ENCODE peak calls at places on chromosomes 11 and 22, in ten cellular contexts. M is pancreas, N is GM23248, T is psoas muscle, W is upper lobe of right lung, K is right cardiac atrium, B is thoracic aorta, J is substantia nigra, X is A549, I is HL-60. S is an unnamed sample.

GRCh38 chr11:95055273-95055897 is 6.2 kb downstream of the KDM4F start:
- DNase-seq in T (no peak), J (no peak), B (no peak), N (no peak), W (no peak), M (no peak), X (no peak), I (no peak), K (no peak), S (no peak)

GRCh38 chr11:69576069-69576782 is 64.7 kb upstream of the CCND1 start:
- DNase-seq in W (peak), N (no peak), I (no peak), X (no peak), T (no peak), K (no peak), J (no peak), B (no peak), M (no peak), S (peak)

GRCh38 chr11:15835705-15836411 is 520.5 kb downstream of the SOX6 start:
- DNase-seq in I (no peak), T (no peak), B (no peak), X (no peak), N (no peak), W (no peak), J (no peak), M (no peak), K (peak), S (no peak)

GRCh38 chr11:15158351-15159015 is 43.8 kb downstream of the INSC start:
- DNase-seq in M (no peak), W (no peak), J (no peak), B (no peak), N (peak), X (no peak), K (no peak), T (no peak), I (no peak), S (no peak)

GRCh38 chr11:60343094-60343704 is 16.1 kb downstream of the MS4A6E start:
- DNase-seq in I (no peak), M (no peak), W (no peak), X (peak), J (no peak), N (peak), B (no peak), K (no peak), T (no peak), S (no peak)

GRCh38 chr11:2208691-2209369 is 37.2 kb upstream of the TH start:
- DNase-seq in X (no peak), N (no peak), M (peak), I (no peak), J (no peak), T (peak), B (no peak), K (no peak), W (peak), S (no peak)

GRCh38 chr11:47308050-47308823 is 38.3 kb downstream of the MADD start:
- DNase-seq in W (no peak), I (no peak), T (no peak), M (no peak), N (no peak), B (no peak), K (no peak), X (no peak), J (no peak), S (no peak)

GRCh38 chr22:21780259-21780658 is 44.7 kb upstream of the YPEL1 start:
- DNase-seq in K (no peak), X (no peak), T (no peak), B (no peak), I (no peak), M (no peak), W (no peak), J (no peak), N (no peak), S (no peak)

GRCh38 chr11:534592-535518 is 521 bp downstream of the HRAS start:
- DNase-seq in K (no peak), B (no peak), W (peak), I (peak), T (peak), N (peak), J (no peak), M (peak), X (peak), S (no peak)

GRCh38 chr11:74650498-74650897 is 58.1 kb downstream of the POLD3 start:
- DNase-seq in B (no peak), M (no peak), T (peak), X (no peak), N (peak), I (no peak), W (no peak), J (no peak), K (no peak), S (no peak)

GRCh38 chr22:46239261-46240048 is 10.6 kb downstream of the CDPF1 start:
- DNase-seq in T (no peak), W (no peak), K (no peak), M (no peak), N (no peak), I (no peak), X (no peak), J (no peak), B (no peak), S (no peak)

GRCh38 chr22:50017701-50018224 is 5.2 kb upstream of the IL17REL start:
- DNase-seq in K (no peak), W (no peak), M (no peak), J (no peak), I (no peak), B (no peak), T (no peak), N (no peak), X (no peak), S (no peak)

GRCh38 chr11:91932151-91932821 is 292.3 kb upstream of the FAT3 start:
- DNase-seq in K (no peak), M (no peak), B (no peak), T (no peak), J (no peak), X (no peak), N (peak), W (no peak), I (no peak), S (no peak)

GRCh38 chr11:115580927-115581680 is 76.9 kb upstream of the CADM1 start:
- DNase-seq in K (peak), J (no peak), T (no peak), N (no peak), M (no peak), B (no peak), W (no peak), I (no peak), X (no peak), S (no peak)
- H3K27ac ChIP-seq in K (no peak), J (no peak), T (no peak), N (no peak), M (no peak), B (no peak), W (no peak), I (no peak), X (no peak), S (no peak)

GRCh38 chr22:41526802-41527799 is 17.2 kb downstream of the POLR3H start:
- DNase-seq in N (peak), B (no peak), M (peak), X (peak), T (peak), J (no peak), K (no peak), W (no peak), I (no peak), S (peak)
- H3K27ac ChIP-seq in N (no peak), B (peak), M (no peak), X (no peak), T (peak), J (peak), K (peak), W (peak), I (no peak), S (peak)

DNA sequence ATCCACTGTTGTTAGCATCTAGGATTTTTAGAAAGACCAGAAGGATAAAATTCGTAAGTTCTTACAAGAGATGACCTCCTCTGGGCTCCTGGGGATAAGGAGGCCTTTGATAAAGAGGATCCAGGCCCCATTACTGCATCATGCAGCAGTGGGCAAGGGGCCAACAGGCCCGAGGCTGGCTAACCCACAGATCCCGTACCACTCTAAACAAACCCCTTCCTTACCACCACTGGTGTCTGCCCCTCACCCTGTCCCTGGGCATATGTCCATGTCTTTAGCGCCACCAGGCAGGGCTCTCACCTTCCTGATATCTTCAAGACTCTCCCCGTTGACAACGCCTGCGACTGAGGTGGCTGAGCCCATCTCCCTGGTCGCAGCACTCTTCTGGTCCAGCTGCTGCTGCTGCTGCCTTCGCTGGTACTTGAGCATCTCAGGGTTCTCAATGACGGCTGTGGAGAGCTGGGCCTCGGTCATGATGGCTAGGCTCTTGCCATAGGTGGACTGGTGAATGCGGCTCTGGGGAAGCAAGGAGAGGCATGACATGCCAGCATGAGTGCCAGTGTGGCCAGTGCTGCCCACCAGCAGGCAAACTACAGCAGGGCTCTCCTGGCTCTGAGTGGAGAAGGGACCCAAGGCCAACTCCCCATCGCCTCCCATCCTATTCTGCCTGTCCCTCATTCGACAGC is 46.2 kb downstream of the HIRA start:
- DNase-seq in W (no peak), T (no peak), K (no peak), N (no peak), X (no peak), B (no peak), M (no peak), J (no peak), I (no peak), S (peak)
- H3K27ac ChIP-seq in W (no peak), T (no peak), K (no peak), N (no peak), X (no peak), B (no peak), M (no peak), J (no peak), I (no peak), S (no peak)

DNA sequence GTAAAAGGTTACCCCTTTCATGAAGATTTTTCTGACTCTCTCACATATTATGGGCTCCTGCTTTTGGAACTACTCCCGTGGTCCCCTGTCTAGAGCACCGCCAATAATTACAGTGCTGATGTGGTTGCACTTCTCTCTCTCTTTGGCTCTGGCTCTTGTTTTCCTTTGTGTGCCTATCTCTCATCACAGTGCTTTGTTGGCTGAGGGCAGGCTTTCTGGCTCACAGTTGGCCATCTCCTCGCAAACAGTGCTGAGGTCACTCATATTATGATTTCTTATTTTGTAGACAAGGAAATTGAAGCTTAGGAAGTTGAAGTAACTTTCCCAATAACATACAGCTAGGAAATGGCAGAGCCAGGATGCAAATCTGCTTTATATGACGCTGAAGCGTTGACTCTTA is 192.5 kb downstream of the DDX10 start:
- DNase-seq in B (no peak), J (no peak), T (no peak), W (no peak), N (no peak), I (no peak), M (no peak), K (peak), X (no peak), S (no peak)
- H3K27ac ChIP-seq in B (peak), J (no peak), T (no peak), W (no peak), N (no peak), I (no peak), M (no peak), K (peak), X (no peak), S (peak)

GRCh38 chr11:76120513-76121081 is 85.7 kb downstream of the WNT11 start:
- DNase-seq in B (no peak), K (peak), X (no peak), T (no peak), M (no peak), N (no peak), I (no peak), W (no peak), J (no peak), S (no peak)

GRCh38 chr11:76124905-76125566 is 81.3 kb downstream of the WNT11 start:
- DNase-seq in K (no peak), X (no peak), J (no peak), W (no peak), M (no peak), B (no peak), I (no peak), N (no peak), T (no peak), S (no peak)

GRCh38 chr11:76119779-76120178 is 86.5 kb downstream of the WNT11 start:
- DNase-seq in I (no peak), B (no peak), W (no peak), N (no peak), X (no peak), M (no peak), K (no peak), J (no peak), T (no peak), S (no peak)

GRCh38 chr11:76119032-76119431 is 87.3 kb downstream of the WNT11 start:
- DNase-seq in J (no peak), I (no peak), K (no peak), B (no peak), X (no peak), M (no peak), W (no peak), T (no peak), N (no peak), S (no peak)

GRCh38 chr11:76123243-76123642 is 83.1 kb downstream of the WNT11 start:
- DNase-seq in N (no peak), T (no peak), X (no peak), J (no peak), M (no peak), W (no peak), B (no peak), I (peak), K (no peak), S (no peak)
- H3K27ac ChIP-seq in N (no peak), T (no peak), X (no peak), J (no peak), M (no peak), W (no peak), B (no peak), I (no peak), K (peak), S (no peak)

DNA sequence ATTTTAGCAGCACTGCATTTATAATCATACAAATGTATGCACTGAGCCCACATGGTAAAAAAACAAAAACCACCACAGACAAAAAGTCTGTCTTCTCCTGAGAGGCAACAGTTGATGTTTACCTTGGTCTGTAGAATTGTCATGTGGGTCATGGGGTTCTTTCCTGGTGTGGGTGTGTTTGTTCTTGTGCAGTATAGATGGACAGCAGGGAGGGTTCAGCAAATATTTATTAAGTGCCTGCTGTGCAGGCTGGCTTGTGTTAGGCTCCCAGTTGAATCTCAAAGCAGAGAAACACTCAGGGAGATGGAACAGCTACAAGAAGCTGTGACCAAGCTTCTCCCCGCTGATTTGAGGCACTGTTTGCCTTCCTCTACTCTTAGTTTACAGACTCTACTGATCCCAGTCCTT is 82.2 kb downstream of the PISD start:
- DNase-seq in B (no peak), M (no peak), W (no peak), N (no peak), X (no peak), K (no peak), T (no peak), I (no peak), J (no peak), S (no peak)
- H3K27ac ChIP-seq in B (no peak), M (no peak), W (no peak), N (no peak), X (no peak), K (no peak), T (no peak), I (no peak), J (peak), S (no peak)

DNA sequence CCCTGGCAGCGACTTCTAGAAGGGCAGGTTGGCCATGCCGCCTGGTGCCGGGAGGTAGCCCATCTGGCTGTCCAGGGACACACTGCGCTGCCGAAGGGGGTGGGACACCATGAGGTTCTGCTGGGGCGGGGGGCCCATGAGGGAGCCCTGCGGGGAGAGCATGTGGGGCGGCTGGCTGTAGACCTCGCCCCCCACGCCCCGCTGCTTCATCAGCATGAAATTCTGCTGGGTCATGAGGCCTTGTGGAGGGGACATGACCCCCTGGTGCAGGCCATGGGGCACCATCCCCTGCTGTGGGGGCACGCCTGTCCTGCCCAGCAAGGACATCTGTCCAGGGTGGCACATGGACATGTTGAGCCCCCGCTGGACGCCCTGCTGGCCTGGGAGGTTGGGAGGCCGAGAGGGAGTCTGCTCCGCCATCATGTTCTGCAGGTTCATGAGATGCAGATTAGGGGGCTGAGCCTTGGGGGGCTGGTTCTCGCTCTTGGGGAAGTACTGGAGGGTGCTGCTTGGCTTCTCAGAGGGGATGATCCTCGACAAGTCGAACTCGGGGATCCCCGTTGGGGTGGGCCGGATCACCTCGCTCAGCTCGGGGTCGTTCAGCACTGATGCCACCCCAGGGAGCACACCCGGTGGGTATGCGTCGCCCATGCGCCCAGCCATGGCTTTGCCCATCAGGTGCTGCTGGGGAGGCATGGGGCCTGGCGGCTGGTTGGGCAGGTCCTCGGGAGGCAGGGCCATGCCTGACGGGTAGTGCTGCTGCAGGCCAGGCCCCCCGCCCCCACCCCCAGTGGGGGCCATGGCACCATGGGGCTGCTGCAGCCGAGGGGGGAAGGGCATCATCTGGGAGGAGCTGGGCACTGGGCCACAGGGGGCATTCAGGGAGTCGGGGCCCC is 15.0 kb downstream of the CXCR5 start:
- DNase-seq in T (peak), I (no peak), W (no peak), N (no peak), M (no peak), J (no peak), K (peak), X (no peak), B (no peak), S (no peak)
- H3K27ac ChIP-seq in T (no peak), I (no peak), W (no peak), N (no peak), M (no peak), J (no peak), K (no peak), X (peak), B (no peak), S (no peak)

S was measured in ascending aorta.